ENCODE peak calls at places on chromosomes 12 and 14, in seven cellular contexts. K is PC-3, L is GM23248, I is H1, F is Karpas-422, Q is endothelial cell of umbilical vein, J is HepG2. E is an unnamed sample. For H3K9me3 and H3K4me1, the result is how much of the 10 kb centered on the place peaks cover.

GRCh38 chr12:82942963-82943362 is 256.3 kb downstream of the TMTC2 start:
- DNase-seq in K (peak), L (no peak), I (no peak), F (no peak), Q (no peak), J (no peak), E (no peak)

GRCh38 chr12:55673638-55674037 is 34.1 kb downstream of the ITGA7 start:
- DNase-seq in K (no peak), L (no peak), I (no peak), F (peak), Q (no peak), J (no peak), E (peak)

GRCh38 chr14:105292810-105293711 is 7.7 kb downstream of the BRF1 start:
- DNase-seq in K (no peak), L (no peak), I (no peak), F (no peak), Q (peak), J (no peak), E (peak)

GRCh38 chr14:75310295-75311059 is 31.8 kb downstream of the FOS start:
- DNase-seq in K (peak), L (peak), I (peak), F (no peak), Q (peak), J (no peak), E (peak)

GRCh38 chr12:20963762-20964161 is 153.3 kb downstream of the SLCO1B3 start:
- DNase-seq in K (no peak), L (no peak), I (no peak), F (no peak), Q (no peak), J (no peak), E (no peak)

GRCh38 chr14:81396108-81396507 is 4.0 kb downstream of the STON2 start:
- DNase-seq in K (peak), L (peak), I (no peak), F (no peak), Q (no peak), J (no peak), E (no peak)

GRCh38 chr12:6962285-6963015 is 8.0 kb downstream of the PHB2 start:
- DNase-seq in K (no peak), L (no peak), I (no peak), F (peak), Q (no peak), J (no peak), E (no peak)

GRCh38 chr12:33330940-33331339 is 108.7 kb downstream of the SYT10 start:
- DNase-seq in K (no peak), L (no peak), I (no peak), F (no peak), Q (no peak), J (peak), E (no peak)

GRCh38 chr14:22922294-22922693 is 3.3 kb upstream of the RBM23 start:
- DNase-seq in K (no peak), L (no peak), I (no peak), F (no peak), Q (no peak), J (no peak), E (no peak)

GRCh38 chr12:104720346-104721064 is 237.6 kb downstream of the SLC41A2 start:
- DNase-seq in K (no peak), L (peak), I (no peak), F (no peak), Q (peak), J (no peak), E (no peak)

GRCh38 chr12:27018071-27018470 is 3.9 kb upstream of the TM7SF3 start:
- DNase-seq in K (no peak), L (no peak), I (no peak), F (no peak), Q (no peak), J (no peak), E (no peak)

GRCh38 chr12:52147367-52147972 is 44.3 kb downstream of the KRT80 start:
- DNase-seq in K (peak), L (peak), I (no peak), F (no peak), Q (peak), J (peak), E (peak)

GRCh38 chr12:104790296-104791125 is 167.6 kb downstream of the SLC41A2 start:
- DNase-seq in K (peak), L (peak), I (no peak), F (peak), Q (peak), J (peak), E (no peak)

GRCh38 chr12:113926792-113927191 is 39.3 kb downstream of the RBM19 start:
- DNase-seq in K (no peak), L (no peak), I (no peak), F (no peak), Q (no peak), J (no peak), E (no peak)

GRCh38 chr14:96038558-96038919 is 623 bp upstream of the C14orf132 start:
- DNase-seq in K (no peak), L (no peak), I (no peak), F (peak), Q (peak), J (no peak), E (no peak)

GRCh38 chr12:122395319-122395718 is 27.1 kb downstream of the CLIP1 start:
- DNase-seq in K (peak), L (peak), I (no peak), F (no peak), Q (peak), J (no peak), E (peak)

GRCh38 chr12:104873374-104873773 is 84.7 kb downstream of the SLC41A2 start:
- DNase-seq in K (peak), L (peak), I (no peak), F (no peak), Q (no peak), J (no peak), E (no peak)

GRCh38 chr12:78617683-78618082 is 246.9 kb upstream of the SYT1 start:
- DNase-seq in K (no peak), L (no peak), I (no peak), F (no peak), Q (no peak), J (no peak), E (no peak)

GRCh38 chr14:82602794-82603193 is 1069.1 kb upstream of the SEL1L start:
- DNase-seq in K (no peak), L (no peak), I (no peak), F (no peak), Q (no peak), J (no peak), E (no peak)

GRCh38 chr12:64611430-64612286 is 1.4 kb downstream of the RASSF3 start:
- DNase-seq in K (peak), L (peak), I (no peak), F (peak), Q (peak), J (no peak), E (peak)

GRCh38 chr14:102055181-102055901 is 31.5 kb downstream of the HSP90AA1 start:
- DNase-seq in K (no peak), L (peak), I (no peak), F (no peak), Q (no peak), J (peak), E (peak)

GRCh38 chr12:65238609-65239008 is 39.9 kb upstream of the MSRB3 start:
- DNase-seq in K (no peak), L (no peak), I (no peak), F (no peak), Q (no peak), J (no peak), E (no peak)

GRCh38 chr14:58746261-58746660 is 108.5 kb downstream of the DACT1 start:
- DNase-seq in K (peak), L (peak), I (no peak), F (no peak), Q (no peak), J (no peak), E (peak)

GRCh38 chr12:99154983-99155336 is 492.6 kb upstream of the GARIN6 start:
- DNase-seq in K (no peak), L (no peak), I (no peak), F (no peak), Q (no peak), J (no peak), E (no peak)

GRCh38 chr12:24407884-24408283 is 458.4 kb upstream of the SOX5 start:
- DNase-seq in K (no peak), L (no peak), I (no peak), F (no peak), Q (no peak), J (no peak), E (no peak)
- H2AFZ ChIP-seq in K (no peak), L (no peak), I (no peak), F (no peak), Q (no peak), J (no peak), E (no peak)

DNA sequence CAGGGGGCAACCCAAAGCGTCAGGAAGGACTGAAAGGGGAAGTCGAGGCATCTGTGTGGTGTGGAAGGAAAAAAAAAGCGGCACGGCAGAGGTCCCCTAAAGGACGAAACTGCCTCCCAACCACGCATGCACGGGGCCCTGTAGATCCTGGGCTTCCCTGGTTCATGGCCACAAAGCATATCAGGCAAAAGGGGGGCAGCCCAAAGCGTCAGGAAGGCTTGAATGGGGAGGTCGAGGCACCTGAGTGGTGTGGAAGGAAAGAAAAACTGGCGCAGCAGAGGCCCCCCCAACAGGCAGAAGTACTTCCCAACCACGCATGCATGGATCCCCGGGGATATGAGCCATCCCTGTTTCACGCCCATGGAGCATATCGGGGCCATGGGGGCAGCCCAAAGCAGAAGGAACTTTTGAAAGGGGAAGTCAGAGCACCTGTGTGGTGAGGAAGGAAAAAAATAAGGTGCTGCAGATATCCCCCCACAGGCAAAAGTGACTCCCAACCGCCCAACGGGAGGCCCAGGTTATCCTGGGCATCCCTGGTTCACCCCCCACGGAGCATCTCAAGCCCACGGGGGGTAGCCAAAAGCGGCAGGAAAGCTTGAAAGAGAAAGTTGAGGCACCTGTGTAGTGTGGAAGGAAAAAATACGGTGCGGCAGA is 581.2 kb downstream of the ALG10 start:
- DNase-seq in K (no peak), L (no peak), I (no peak), F (no peak), Q (no peak), J (no peak), E (peak)
- H3K9me3 ChIP-seq in K (under half), L (under half), I (half or more), F (under half), Q (under half), J (half or more), E (under half)

GRCh38 chr14:79516009-79516408 is 695.3 kb downstream of the DIO2 start:
- DNase-seq in K (no peak), L (no peak), I (no peak), F (no peak), Q (no peak), J (no peak), E (no peak)

GRCh38 chr14:79514700-79515099 is 696.6 kb downstream of the DIO2 start:
- DNase-seq in K (peak), L (peak), I (no peak), F (no peak), Q (no peak), J (no peak), E (no peak)

GRCh38 chr14:79513446-79513845 is 697.9 kb downstream of the DIO2 start:
- DNase-seq in K (no peak), L (no peak), I (no peak), F (no peak), Q (no peak), J (no peak), E (no peak)

GRCh38 chr14:79511146-79511545 is 700.2 kb downstream of the DIO2 start:
- DNase-seq in K (no peak), L (no peak), I (no peak), F (no peak), Q (no peak), J (no peak), E (no peak)

DNA sequence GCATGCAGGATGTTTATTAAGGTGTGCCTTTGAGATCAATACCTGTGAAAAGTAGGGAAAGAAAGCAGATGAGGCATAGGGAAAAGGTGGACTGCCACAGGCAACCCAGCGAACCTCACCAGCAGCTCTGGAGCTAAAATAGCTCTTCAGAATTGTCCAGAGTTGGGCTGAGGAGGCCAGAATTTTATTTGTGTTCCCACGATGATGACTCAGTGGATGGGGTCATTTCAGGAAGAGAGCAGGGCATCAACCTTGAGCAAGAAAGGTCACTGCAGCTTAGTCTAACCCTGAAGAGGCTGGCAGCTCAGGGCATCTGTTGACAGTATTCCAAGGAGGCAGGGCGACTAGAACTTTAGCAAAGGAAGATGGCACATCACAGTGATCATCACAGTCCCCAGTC is 696.1 kb downstream of the DIO2 start:
- DNase-seq in K (no peak), L (peak), I (no peak), F (no peak), Q (no peak), J (no peak), E (no peak)
- H3K4me1 ChIP-seq in K (under half), L (under half), I (under half), F (under half), Q (under half), J (under half), E (under half)

GRCh38 chr14:38808734-38809455 is 294.1 kb downstream of the SEC23A start:
- DNase-seq in K (peak), L (no peak), I (no peak), F (peak), Q (no peak), J (peak), E (no peak)
- H2AFZ ChIP-seq in K (peak), L (no peak), I (peak), F (no peak), Q (no peak), J (no peak), E (no peak)

GRCh38 chr12:34387711-34388635 is 365.7 kb downstream of the ALG10 start:
- DNase-seq in K (no peak), L (no peak), I (no peak), F (no peak), Q (no peak), J (no peak), E (peak)

GRCh38 chr12:34389378-34390170 is 367.3 kb downstream of the ALG10 start:
- DNase-seq in K (no peak), L (no peak), I (no peak), F (no peak), Q (no peak), J (no peak), E (peak)

GRCh38 chr12:34390171-34390841 is 368.0 kb downstream of the ALG10 start:
- DNase-seq in K (no peak), L (no peak), I (no peak), F (no peak), Q (no peak), J (no peak), E (peak)

GRCh38 chr12:34386621-34387255 is 364.4 kb downstream of the ALG10 start:
- DNase-seq in K (no peak), L (no peak), I (no peak), F (no peak), Q (no peak), J (no peak), E (no peak)

GRCh38 chr12:34388636-34389377 is 366.5 kb downstream of the ALG10 start:
- DNase-seq in K (no peak), L (no peak), I (no peak), F (no peak), Q (no peak), J (no peak), E (peak)
- H3K9me3 ChIP-seq in K (under half), L (under half), I (half or more), F (under half), Q (under half), J (under half), E (under half)

E was measured in osteoblast.